ENCODE peak calls at places on chromosomes 16 and 17, in six cellular contexts. B is transverse colon, V is Peyer's patch, P is heart left ventricle, T is HCT116, I is pancreas. W is an unnamed sample. For H3K36me3, the result is how much of the 10 kb centered on the place peaks cover.

GRCh38 chr16:57039148-57039812 is 49.9 kb downstream of the NLRC5 start:
- DNase-seq in B (peak), V (peak), P (no peak), T (no peak), I (no peak), W (no peak)

GRCh38 chr16:67651847-67652246 is 6.9 kb downstream of the CARMIL2 start:
- DNase-seq in B (no peak), V (no peak), P (no peak), T (no peak), I (no peak), W (no peak)

GRCh38 chr16:83054302-83054701 is 427.5 kb downstream of the CDH13 start:
- DNase-seq in B (no peak), V (no peak), P (no peak), T (no peak), I (no peak), W (no peak)

GRCh38 chr16:68564367-68564985 is 25.4 kb downstream of the ZFP90 start:
- DNase-seq in B (no peak), V (no peak), P (no peak), T (no peak), I (no peak), W (no peak)

GRCh38 chr17:65181237-65182061 is 44.3 kb downstream of the RGS9 start:
- DNase-seq in B (no peak), V (no peak), P (no peak), T (no peak), I (no peak), W (no peak)

GRCh38 chr17:60135160-60135950 is 14.4 kb upstream of the CA4 start:
- DNase-seq in B (peak), V (peak), P (peak), T (peak), I (peak), W (peak)

GRCh38 chr17:59607817-59608403 is 11.8 kb upstream of the CLTC start:
- DNase-seq in B (no peak), V (no peak), P (no peak), T (no peak), I (no peak), W (no peak)

GRCh38 chr16:6160303-6160702 is 1062.7 kb upstream of the EEF2KMT start:
- DNase-seq in B (no peak), V (no peak), P (no peak), T (no peak), I (no peak), W (no peak)

GRCh38 chr17:82458885-82459424 is 414 bp downstream of the NARF start:
- DNase-seq in B (peak), V (peak), P (no peak), T (no peak), I (peak), W (peak)

GRCh38 chr17:77829871-77830799 is 128.4 kb upstream of the TNRC6C start:
- DNase-seq in B (no peak), V (no peak), P (peak), T (no peak), I (no peak), W (peak)

GRCh38 chr17:1635675-1636465 is 7.2 kb upstream of the SLC43A2 start:
- DNase-seq in B (no peak), V (no peak), P (no peak), T (no peak), I (no peak), W (no peak)

GRCh38 chr16:27273670-27274522 is 5.3 kb upstream of the NSMCE1 start:
- DNase-seq in B (peak), V (no peak), P (no peak), T (peak), I (no peak), W (no peak)

GRCh38 chr16:89037261-89038152 is 56.1 kb upstream of the ACSF3 start:
- DNase-seq in B (no peak), V (no peak), P (peak), T (no peak), I (no peak), W (peak)

GRCh38 chr16:10612649-10613179 is 32.3 kb upstream of the EMP2 start:
- DNase-seq in B (no peak), V (no peak), P (no peak), T (no peak), I (no peak), W (no peak)

DNA sequence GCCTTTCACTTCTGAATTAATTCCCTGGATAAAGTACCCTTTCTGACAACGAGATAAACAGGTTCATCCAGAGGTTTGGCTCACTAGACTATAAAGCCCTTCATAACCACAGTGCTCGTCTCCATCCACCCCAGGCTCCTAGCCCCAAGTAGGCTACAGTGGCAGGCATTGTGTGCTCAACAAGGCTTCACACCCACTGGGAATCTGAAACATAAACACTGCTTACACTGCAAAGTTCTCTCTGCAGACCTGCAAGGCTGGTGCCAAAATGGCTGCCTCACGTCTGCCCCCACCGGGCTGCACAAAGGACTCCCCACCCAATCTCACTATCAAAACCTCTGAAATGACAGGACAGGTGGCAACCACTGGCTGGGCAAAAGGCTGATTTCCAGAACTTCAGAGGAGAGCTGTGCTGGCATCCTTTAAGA is 5.1 kb upstream of the HLF start:
- DNase-seq in B (no peak), V (no peak), P (no peak), T (no peak), I (no peak), W (no peak)
- TF ChIP-seq CTCF in B (no peak), V (no peak), P (no peak), T (no peak), I (no peak), W (no peak)

DNA sequence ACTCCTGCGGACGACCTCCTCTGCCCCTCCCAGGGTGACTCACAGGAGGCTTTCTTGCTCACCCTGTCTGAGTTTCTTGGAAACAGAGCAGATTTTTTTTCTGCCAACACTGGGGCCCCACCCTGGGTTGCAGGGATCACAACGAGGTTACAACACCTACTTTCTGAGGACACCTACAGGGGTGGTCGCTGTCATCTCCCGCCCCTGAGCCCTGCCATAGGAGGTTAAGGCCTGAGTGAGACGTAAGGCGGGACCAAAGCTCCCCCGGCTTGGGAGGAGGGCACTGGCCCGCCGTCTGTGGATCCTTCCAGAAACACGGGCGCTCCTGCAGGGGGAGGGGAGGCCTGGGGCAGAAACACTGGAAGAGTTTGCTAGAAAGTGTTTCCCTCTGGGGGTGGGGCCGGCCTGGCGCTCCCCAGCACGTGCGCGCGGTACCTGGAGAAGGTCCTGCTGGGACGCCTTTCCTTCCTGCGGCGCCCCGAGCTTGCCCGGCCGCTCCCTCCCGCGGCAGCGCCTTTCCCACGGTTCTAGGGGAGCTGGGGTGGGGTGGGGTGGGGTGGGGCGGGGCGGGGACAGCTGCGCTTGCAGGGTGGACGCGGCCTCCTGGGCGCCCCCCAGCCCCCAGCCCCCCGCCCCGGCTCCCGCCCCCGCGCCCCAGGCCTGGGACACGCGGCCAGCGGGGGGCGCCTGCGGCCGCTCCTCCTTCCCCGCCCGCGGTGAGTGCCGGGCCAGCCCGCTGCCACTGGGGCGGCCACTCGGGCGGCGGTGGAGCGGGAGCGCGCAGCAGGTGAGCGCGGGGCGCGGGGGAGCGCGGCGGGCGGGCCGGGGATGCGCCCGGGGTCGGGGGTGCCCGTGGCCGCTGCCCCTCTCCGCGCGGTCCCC is 20.7 kb upstream of the ADCY7 start:
- DNase-seq in B (peak), V (peak), P (peak), T (peak), I (peak), W (peak)
- H3K27ac ChIP-seq in B (peak), V (no peak), P (peak), T (peak), I (no peak), W (no peak)

GRCh38 chr17:68196394-68197090 is 51.3 kb upstream of the AMZ2 start:
- DNase-seq in B (no peak), V (no peak), P (no peak), T (no peak), I (no peak), W (no peak)
- H3K36me3 ChIP-seq in B (under half), V (under half), P (under half), T (under half), I (under half), W (under half)

GRCh38 chr16:17921357-17921978 is 415.1 kb downstream of the NPIPA8 start:
- DNase-seq in B (peak), V (peak), P (no peak), T (peak), I (peak), W (no peak)
- TF ChIP-seq CTCF in B (peak), V (peak), P (no peak), T (peak), I (no peak), W (no peak)

GRCh38 chr17:56710986-56711385 is 117.5 kb downstream of the NOG start:
- DNase-seq in B (no peak), V (no peak), P (no peak), T (no peak), I (no peak), W (no peak)

GRCh38 chr17:56707312-56708219 is 114.1 kb downstream of the NOG start:
- DNase-seq in B (no peak), V (no peak), P (no peak), T (no peak), I (no peak), W (no peak)

GRCh38 chr17:56708670-56709410 is 115.3 kb downstream of the NOG start:
- DNase-seq in B (no peak), V (no peak), P (no peak), T (no peak), I (no peak), W (no peak)

GRCh38 chr17:56708220-56708567 is 114.7 kb downstream of the NOG start:
- DNase-seq in B (no peak), V (no peak), P (no peak), T (no peak), I (no peak), W (no peak)
- H3K27ac ChIP-seq in B (no peak), V (no peak), P (no peak), T (no peak), I (no peak), W (no peak)

DNA sequence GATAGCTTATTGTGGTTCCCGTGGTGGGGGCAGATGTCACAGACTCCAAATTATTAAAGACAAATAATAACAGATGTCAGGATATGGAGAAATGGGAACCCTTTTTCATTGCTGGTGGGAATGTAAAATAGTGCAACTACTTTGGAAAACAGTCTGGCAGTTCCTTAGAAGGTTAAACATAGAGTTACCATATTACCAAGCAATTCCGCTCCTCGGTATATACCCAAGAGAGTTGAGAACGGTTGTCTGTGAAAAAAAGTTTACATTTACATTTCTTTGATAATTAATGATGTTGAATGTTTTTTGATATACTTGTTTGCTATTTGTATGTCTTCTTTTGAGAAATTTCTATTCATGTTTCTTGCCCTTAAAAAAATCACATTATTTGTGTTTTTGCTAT is 41.2 kb downstream of the OR1D5 start:
- DNase-seq in B (no peak), V (no peak), P (no peak), T (no peak), I (no peak), W (no peak)
- H3K36me3 ChIP-seq in B (under half), V (under half), P (under half), T (under half), I (under half), W (under half)

GRCh38 chr16:54940279-54940604 is 9.6 kb downstream of the IRX5 start:
- DNase-seq in B (no peak), V (no peak), P (no peak), T (no peak), I (no peak), W (no peak)

GRCh38 chr16:54944002-54944401 is 13.3 kb downstream of the IRX5 start:
- DNase-seq in B (no peak), V (no peak), P (no peak), T (no peak), I (no peak), W (no peak)

GRCh38 chr16:54945063-54945462 is 14.4 kb downstream of the IRX5 start:
- DNase-seq in B (no peak), V (no peak), P (no peak), T (no peak), I (no peak), W (no peak)

GRCh38 chr16:54939537-54940278 is 9.0 kb downstream of the IRX5 start:
- DNase-seq in B (no peak), V (no peak), P (no peak), T (no peak), I (no peak), W (peak)

GRCh38 chr16:54942353-54942943 is 11.8 kb downstream of the IRX5 start:
- DNase-seq in B (no peak), V (no peak), P (no peak), T (no peak), I (no peak), W (no peak)
- TF ChIP-seq CTCF in B (no peak), V (no peak), P (no peak), T (no peak), I (no peak), W (no peak)

GRCh38 chr17:38897671-38898290 is 27.6 kb upstream of the LASP1NB start:
- DNase-seq in B (peak), V (no peak), P (no peak), T (no peak), I (no peak), W (no peak)

GRCh38 chr17:38896373-38896954 is 26.6 kb downstream of the LASP1 start:
- DNase-seq in B (no peak), V (no peak), P (peak), T (no peak), I (no peak), W (peak)

GRCh38 chr17:38897176-38897575 is 27.3 kb downstream of the LASP1 start:
- DNase-seq in B (peak), V (no peak), P (peak), T (no peak), I (no peak), W (peak)

GRCh38 chr17:38898812-38899348 is 26.5 kb upstream of the LASP1NB start:
- DNase-seq in B (peak), V (peak), P (peak), T (no peak), I (no peak), W (peak)

DNA sequence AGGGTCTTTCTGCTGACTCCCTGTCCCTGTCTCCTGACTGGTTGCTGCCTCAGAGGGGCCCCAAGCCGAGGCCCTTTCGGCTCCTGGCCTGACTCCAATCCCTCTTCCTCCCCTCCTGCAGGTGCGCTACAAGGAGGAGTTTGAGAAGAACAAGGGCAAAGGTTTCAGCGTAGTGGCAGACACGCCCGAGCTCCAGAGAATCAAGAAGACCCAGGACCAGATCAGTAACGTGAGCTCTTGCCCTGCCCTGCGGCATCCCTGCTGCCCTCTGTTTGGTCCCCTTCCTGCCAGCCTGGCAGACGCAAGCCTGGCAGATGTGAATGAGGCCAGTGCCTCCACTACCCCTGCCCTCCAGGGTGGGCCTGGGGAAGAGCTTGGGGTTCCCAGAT is 27.1 kb upstream of the LASP1NB start:
- DNase-seq in B (peak), V (peak), P (no peak), T (no peak), I (no peak), W (no peak)
- H3K27ac ChIP-seq in B (peak), V (peak), P (peak), T (no peak), I (no peak), W (peak)